ENCODE peak calls at places on chromosomes 13 and 19, in five cellular contexts. J is fibroblast of the aortic adventitia, S is brain microvascular endothelial cell, X is WERI-Rb-1, M is cardiac fibroblast. K is an unnamed sample.

GRCh38 chr13:110907951-110908898 is 6.6 kb downstream of the ANKRD10 start:
- DNase-seq in J (peak; percentile 35), S (no peak), X (no peak), M (peak; percentile 51), K (no peak)

GRCh38 chr13:50244913-50245574 is 229.8 kb downstream of the KCNRG start:
- DNase-seq in J (peak; percentile 82), S (peak; percentile 91), X (no peak), M (peak; percentile 91), K (peak; percentile 53)

GRCh38 chr19:32675720-32676185 is at the start of gene RGS9BP:
- DNase-seq in J (peak; percentile 65), S (peak; percentile 39), X (peak; percentile 73), M (peak; percentile 68), K (no peak)

GRCh38 chr19:29372921-29373797 is 152.6 kb upstream of the VSTM2B start:
- DNase-seq in J (no peak), S (no peak), X (no peak), M (no peak), K (no peak)

GRCh38 chr19:16405091-16405490 is 66.7 kb downstream of the EPS15L1 start:
- DNase-seq in J (no peak), S (no peak), X (no peak), M (no peak), K (no peak)

GRCh38 chr19:6693681-6694080 is 23.7 kb upstream of the TNFSF14 start:
- DNase-seq in J (no peak), S (no peak), X (no peak), M (no peak), K (no peak)

GRCh38 chr19:34319785-34320184 is 45.2 kb upstream of the GPI start:
- DNase-seq in J (no peak), S (no peak), X (no peak), M (peak; percentile 85), K (peak; percentile 46)

GRCh38 chr19:18046066-18046718 is 38.2 kb downstream of the ARRDC2 start:
- DNase-seq in J (peak; percentile 65), S (peak; percentile 59), X (peak; percentile 27), M (peak; percentile 81), K (no peak)

GRCh38 chr19:28103916-28104315 is 1109.0 kb downstream of the UQCRFS1 start:
- DNase-seq in J (no peak), S (no peak), X (no peak), M (no peak), K (no peak)

GRCh38 chr19:7355151-7355845 is 6.6 kb downstream of the ARHGEF18 start:
- DNase-seq in J (peak; percentile 76), S (no peak), X (no peak), M (peak; percentile 47), K (no peak)

GRCh38 chr13:98305670-98306069 is 128.6 kb upstream of the RNF113B start:
- DNase-seq in J (no peak), S (no peak), X (no peak), M (no peak), K (no peak)

GRCh38 chr13:23427342-23428182 is 5.9 kb downstream of the SACS start:
- DNase-seq in J (peak; percentile 94), S (peak; percentile 73), X (no peak), M (peak; percentile 90), K (peak; percentile 67)

GRCh38 chr13:29756506-29756905 is 93.9 kb downstream of the UBL3 start:
- DNase-seq in J (peak; percentile 59), S (peak; percentile 18), X (no peak), M (peak; percentile 46), K (no peak)

GRCh38 chr13:37319041-37319443 is 213.6 kb upstream of the CSNK1A1L start:
- DNase-seq in J (peak; percentile 57), S (no peak), X (no peak), M (no peak), K (no peak)

GRCh38 chr13:107450931-107451330 is 764.4 kb downstream of the LIG4 start:
- DNase-seq in J (peak; percentile 85), S (peak; percentile 99), X (no peak), M (peak; percentile 68), K (peak; percentile 98)

GRCh38 chr13:112449545-112449930 is 73.4 kb downstream of the SPACA7 start:
- DNase-seq in J (no peak), S (no peak), X (no peak), M (no peak), K (no peak)

DNA sequence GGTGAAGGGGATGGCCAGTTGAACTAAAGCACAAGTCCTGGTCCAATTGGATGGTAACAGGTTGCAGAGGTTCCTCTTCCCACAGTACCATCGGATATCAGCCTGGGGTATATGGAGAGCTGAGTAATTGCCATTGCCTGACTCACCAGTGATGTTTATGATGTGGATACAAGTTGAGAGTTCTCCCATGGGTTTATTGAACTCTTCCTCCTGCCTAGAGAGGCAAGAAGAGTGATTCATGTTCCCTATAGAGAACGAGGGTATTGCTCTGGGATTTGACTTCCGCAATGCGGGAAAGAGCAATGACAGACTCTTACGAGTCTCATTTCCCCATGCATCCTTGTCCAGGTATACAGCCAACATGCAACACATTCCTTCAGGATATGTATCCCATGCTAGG is 111.3 kb upstream of the PCDH9 start:
- DNase-seq in J (no peak), S (peak; percentile 17), X (no peak), M (peak; percentile 88), K (no peak)
- TF ChIP-seq CTCF in J (no peak), S (no peak), X (no peak), M (no peak), K (no peak)

GRCh38 chr13:45362939-45363338 is 22.0 kb upstream of the TPT1 start:
- DNase-seq in J (no peak), S (no peak), X (no peak), M (no peak), K (no peak)
- TF ChIP-seq CTCF in J (no peak), S (peak; percentile 23), X (peak; percentile 24), M (no peak), K (no peak)

GRCh38 chr19:35995655-35995993 is 636 bp downstream of the SDHAF1 start:
- DNase-seq in J (peak; percentile 25), S (no peak), X (peak; percentile 68), M (peak; percentile 34), K (no peak)
- TF ChIP-seq CTCF in J (no peak), S (no peak), X (no peak), M (no peak), K (no peak)

GRCh38 chr19:51398096-51398704 is 7.8 kb upstream of the C19orf84 start:
- DNase-seq in J (peak; percentile 41), S (no peak), X (peak; percentile 20), M (peak; percentile 43), K (no peak)
- TF ChIP-seq CTCF in J (peak; percentile 58), S (peak; percentile 47), X (peak; percentile 39), M (peak; percentile 62), K (peak; percentile 51)

GRCh38 chr19:48991011-48991609 is 2.0 kb downstream of the GYS1 start:
- DNase-seq in J (no peak), S (no peak), X (no peak), M (no peak), K (no peak)

GRCh38 chr19:48991823-48992570 is 1.1 kb downstream of the GYS1 start:
- DNase-seq in J (peak; percentile 84), S (peak; percentile 77), X (peak; percentile 47), M (peak; percentile 83), K (peak; percentile 58)

GRCh38 chr19:48994035-48994386 is 324 bp downstream of the RUVBL2 start:
- DNase-seq in J (no peak), S (no peak), X (no peak), M (no peak), K (no peak)

GRCh38 chr19:48992571-48993174 is 436 bp downstream of the GYS1 start:
- DNase-seq in J (no peak), S (no peak), X (no peak), M (no peak), K (no peak)

GRCh38 chr19:48993175-48994034 is at the start of the genes GYS1 and RUVBL2:
- DNase-seq in J (peak; percentile 100), S (peak; percentile 99), X (peak; percentile 99), M (peak; percentile 100), K (peak; percentile 99)
- TF ChIP-seq CTCF in J (peak; percentile 94), S (peak; percentile 84), X (peak; percentile 88), M (peak; percentile 87), K (peak; percentile 86)

GRCh38 chr13:79490326-79490725 is 9.4 kb downstream of the NDFIP2 start:
- DNase-seq in J (no peak), S (no peak), X (no peak), M (no peak), K (no peak)
- TF ChIP-seq CTCF in J (no peak), S (no peak), X (no peak), M (no peak), K (no peak)